ENCODE peak calls at places on chromosomes 6 and 20, in eight cellular contexts. V is glutamatergic neuron; T is activated CD8-positive, alpha-beta memory T cell treated with anti-CD3 and anti-CD28 coated beads for 4 hours; M is CD4-positive, CD25-positive, alpha-beta regulatory T cell; E is RWPE1; K is endothelial cell; I is CD8-positive, alpha-beta T cell; Y is left ventricle myocardium inferior. Q is an unnamed sample.

GRCh38 chr20:53258741-53259140 is 286.6 kb downstream of the TSHZ2 start:
- DNase-seq in V (no peak), T (no peak), M (no peak), E (no peak), K (no peak), I (no peak), Y (no peak), Q (no peak)

GRCh38 chr20:43977962-43978361 is 63.3 kb downstream of the TOX2 start:
- DNase-seq in V (no peak), T (no peak), M (no peak), E (no peak), K (no peak), I (no peak), Y (no peak), Q (no peak)

GRCh38 chr20:45041464-45042337 is 59.2 kb downstream of the KCNS1 start:
- DNase-seq in V (no peak), T (no peak), M (no peak), E (peak), K (peak), I (no peak), Y (no peak), Q (no peak)

GRCh38 chr6:28462401-28462800 is 19.1 kb upstream of the ZSCAN23 start:
- DNase-seq in V (no peak), T (no peak), M (no peak), E (no peak), K (no peak), I (no peak), Y (no peak), Q (peak)

GRCh38 chr20:24445510-24446170 is 23.8 kb upstream of the SYNDIG1 start:
- DNase-seq in V (no peak), T (no peak), M (no peak), E (no peak), K (no peak), I (no peak), Y (no peak), Q (no peak)

GRCh38 chr20:9503530-9504251 is 10.7 kb upstream of the LAMP5 start:
- DNase-seq in V (peak), T (no peak), M (no peak), E (no peak), K (no peak), I (no peak), Y (no peak), Q (no peak)

GRCh38 chr20:36865076-36865860 is 10.7 kb upstream of the TLDC2 start:
- DNase-seq in V (no peak), T (no peak), M (no peak), E (no peak), K (no peak), I (no peak), Y (no peak), Q (no peak)

GRCh38 chr6:24935753-24936152 is at the start of gene RIPOR2:
- DNase-seq in V (peak), T (peak), M (peak), E (no peak), K (peak), I (peak), Y (peak), Q (peak)

GRCh38 chr6:119215309-119215708 is 134.3 kb downstream of the MAN1A1 start:
- DNase-seq in V (no peak), T (no peak), M (no peak), E (no peak), K (no peak), I (no peak), Y (no peak), Q (no peak)

GRCh38 chr6:3438190-3439167 is 18.4 kb downstream of the SLC22A23 start:
- DNase-seq in V (peak), T (no peak), M (no peak), E (no peak), K (no peak), I (no peak), Y (no peak), Q (no peak)

GRCh38 chr6:5956939-5957338 is 49.8 kb downstream of the NRN1 start:
- DNase-seq in V (no peak), T (no peak), M (no peak), E (no peak), K (no peak), I (no peak), Y (no peak), Q (no peak)

GRCh38 chr6:160973856-160974255 is 17.7 kb upstream of the MAP3K4 start:
- DNase-seq in V (no peak), T (no peak), M (no peak), E (no peak), K (no peak), I (no peak), Y (no peak), Q (no peak)

GRCh38 chr20:7980332-7981046 is 39.1 kb downstream of the TMX4 start:
- DNase-seq in V (no peak), T (no peak), M (peak), E (peak), K (peak), I (no peak), Y (no peak), Q (no peak)

GRCh38 chr6:139474145-139475108 is 100.0 kb upstream of the CITED2 start:
- DNase-seq in V (no peak), T (no peak), M (no peak), E (no peak), K (no peak), I (no peak), Y (no peak), Q (no peak)

GRCh38 chr6:26355366-26355765 is 9.6 kb upstream of the BTN3A2 start:
- DNase-seq in V (no peak), T (no peak), M (no peak), E (no peak), K (no peak), I (no peak), Y (no peak), Q (no peak)

GRCh38 chr6:39296745-39297640 is 17.2 kb downstream of the KCNK17 start:
- DNase-seq in V (peak), T (no peak), M (no peak), E (no peak), K (no peak), I (no peak), Y (peak), Q (no peak)

GRCh38 chr20:47003223-47003622 is 108.6 kb downstream of the EYA2 start:
- DNase-seq in V (no peak), T (no peak), M (no peak), E (no peak), K (no peak), I (no peak), Y (no peak), Q (no peak)

GRCh38 chr6:10373642-10374359 is 41.1 kb downstream of the TFAP2A start:
- DNase-seq in V (no peak), T (no peak), M (no peak), E (no peak), K (no peak), I (no peak), Y (no peak), Q (no peak)

GRCh38 chr20:59145247-59145925 is 18.2 kb upstream of the ZNF831 start:
- DNase-seq in V (no peak), T (no peak), M (no peak), E (no peak), K (no peak), I (no peak), Y (no peak), Q (no peak)

GRCh38 chr6:44043479-44044153 is 83.6 kb downstream of the MRPL14 start:
- DNase-seq in V (no peak), T (no peak), M (no peak), E (no peak), K (no peak), I (no peak), Y (peak), Q (no peak)